ENCODE peak calls at places on chromosomes 13 and 19, in nine cellular contexts. H, F, D, W, T, U, Z, A and P are unnamed samples.

GRCh38 chr19:33554821-33555220 is 33.2 kb upstream of the PEPD start:
- DNase-seq in H (no peak), F (no peak), D (no peak), W (no peak), T (no peak), U (no peak), Z (no peak), A (no peak), P (no peak)

GRCh38 chr13:31540316-31540715 is 199.0 kb upstream of the RXFP2 start:
- DNase-seq in H (peak; percentile 22), F (no peak), D (peak; percentile 7), W (no peak), T (no peak), U (no peak), Z (no peak), A (no peak), P (no peak)

GRCh38 chr13:112957295-112957677 is 11.7 kb upstream of the MCF2L start:
- DNase-seq in H (no peak), F (no peak), D (no peak), W (no peak), T (no peak), U (no peak), Z (no peak), A (no peak), P (no peak)

GRCh38 chr13:40570930-40571329 is 95.5 kb downstream of the FOXO1 start:
- DNase-seq in H (no peak), F (no peak), D (no peak), W (no peak), T (no peak), U (no peak), Z (no peak), A (no peak), P (no peak)

GRCh38 chr13:107765724-107766436 is 449.5 kb downstream of the LIG4 start:
- DNase-seq in H (peak; percentile 61), F (no peak), D (peak; percentile 47), W (no peak), T (peak; percentile 54), U (no peak), Z (no peak), A (no peak), P (no peak)

GRCh38 chr13:37681295-37682032 is 82.9 kb upstream of the POSTN start:
- DNase-seq in H (peak; percentile 66), F (no peak), D (peak; percentile 46), W (no peak), T (no peak), U (no peak), Z (no peak), A (no peak), P (no peak)

GRCh38 chr19:22623841-22624221 is 10.3 kb upstream of the ZNF492 start:
- DNase-seq in H (no peak), F (no peak), D (no peak), W (no peak), T (no peak), U (no peak), Z (no peak), A (no peak), P (no peak)

GRCh38 chr19:14434157-14434501 is 1.0 kb downstream of the PKN1 start:
- DNase-seq in H (peak; percentile 43), F (peak; percentile 38), D (peak; percentile 29), W (no peak), T (peak; percentile 70), U (no peak), Z (no peak), A (no peak), P (no peak)

GRCh38 chr13:51229141-51229540 is 6.9 kb downstream of the FAM124A start:
- DNase-seq in H (no peak), F (no peak), D (no peak), W (no peak), T (no peak), U (no peak), Z (no peak), A (no peak), P (no peak)

GRCh38 chr13:51229731-51230130 is 7.5 kb downstream of the FAM124A start:
- DNase-seq in H (no peak), F (no peak), D (no peak), W (peak; percentile 57), T (no peak), U (no peak), Z (no peak), A (no peak), P (no peak)

GRCh38 chr13:51233117-51233826 is 11.1 kb downstream of the FAM124A start:
- DNase-seq in H (no peak), F (no peak), D (no peak), W (no peak), T (no peak), U (no peak), Z (no peak), A (no peak), P (no peak)

GRCh38 chr13:51230473-51231105 is 8.4 kb downstream of the FAM124A start:
- DNase-seq in H (peak; percentile 58), F (no peak), D (no peak), W (no peak), T (no peak), U (peak; percentile 41), Z (no peak), A (no peak), P (peak; percentile 46)

DNA sequence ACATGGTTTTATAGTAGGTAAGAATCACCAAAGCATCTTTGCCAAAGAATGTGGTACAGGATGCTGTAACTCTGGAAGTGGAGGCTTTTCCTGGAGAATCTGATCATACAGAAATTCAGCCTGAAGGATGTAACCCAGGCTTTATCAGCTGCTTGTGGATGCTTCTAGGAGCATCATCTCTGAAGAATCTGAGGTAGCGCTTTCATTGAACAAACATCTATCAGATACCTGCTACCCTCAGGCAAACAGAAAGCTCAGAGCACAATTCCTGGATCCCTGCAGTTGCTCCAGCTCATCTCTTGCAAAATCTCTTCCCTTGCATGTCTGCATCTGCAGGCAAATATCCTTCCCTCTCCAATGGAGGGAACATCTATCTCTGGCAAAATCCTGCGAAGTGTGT is 9.3 kb downstream of the FAM124A start:
- DNase-seq in H (no peak), F (no peak), D (no peak), W (no peak), T (no peak), U (no peak), Z (no peak), A (no peak), P (no peak)
- TF ChIP-seq EZH2phosphoT487 in H (no peak), F (no peak), D (no peak), W (no peak), T (no peak), U (no peak), Z (no peak), A (no peak), P (no peak)

GRCh38 chr19:3644351-3645066 is 17.9 kb upstream of the CACTIN start:
- DNase-seq in H (peak; percentile 36), F (no peak), D (no peak), W (no peak), T (no peak), U (no peak), Z (no peak), A (no peak), P (no peak)

GRCh38 chr19:3642296-3642695 is 15.7 kb upstream of the CACTIN start:
- DNase-seq in H (no peak), F (no peak), D (no peak), W (no peak), T (no peak), U (no peak), Z (no peak), A (no peak), P (no peak)

GRCh38 chr19:3643592-3644313 is 17.2 kb upstream of the CACTIN start:
- DNase-seq in H (no peak), F (no peak), D (no peak), W (no peak), T (no peak), U (no peak), Z (no peak), A (no peak), P (no peak)

GRCh38 chr19:3641515-3642269 is 15.1 kb upstream of the CACTIN start:
- DNase-seq in H (no peak), F (no peak), D (no peak), W (no peak), T (no peak), U (no peak), Z (no peak), A (no peak), P (no peak)

GRCh38 chr19:3642987-3643386 is 16.4 kb upstream of the CACTIN start:
- DNase-seq in H (peak; percentile 32), F (peak; percentile 39), D (no peak), W (peak; percentile 38), T (peak; percentile 78), U (no peak), Z (peak; percentile 67), A (no peak), P (peak; percentile 58)
- TF ChIP-seq EZH2phosphoT487 in H (no peak), F (no peak), D (no peak), W (no peak), T (no peak), U (no peak), Z (no peak), A (no peak), P (no peak)

DNA sequence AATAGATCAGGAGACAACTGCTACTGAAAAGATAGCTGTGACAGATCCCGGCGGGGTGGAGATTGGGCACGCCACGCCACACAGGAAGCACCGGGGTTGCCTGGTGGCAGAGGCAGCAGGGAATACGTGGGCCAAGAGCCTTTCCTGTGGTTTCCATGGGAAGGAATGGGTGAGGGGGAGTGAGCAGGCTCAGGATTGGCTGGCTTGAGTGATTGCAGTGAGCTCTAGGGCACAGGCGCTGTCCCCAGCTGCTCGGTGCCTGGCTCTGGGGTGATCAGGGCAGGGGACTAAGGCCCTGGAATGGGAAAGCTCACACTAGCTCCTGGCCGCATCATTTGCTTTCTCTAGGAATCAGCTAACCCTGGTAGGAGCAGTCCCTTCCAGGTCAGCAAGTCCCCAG is 166.1 kb downstream of the USP12 start:
- DNase-seq in H (no peak), F (no peak), D (no peak), W (peak; percentile 23), T (no peak), U (no peak), Z (no peak), A (no peak), P (peak; percentile 22)
- TF ChIP-seq EZH2phosphoT487 in H (no peak), F (no peak), D (no peak), W (no peak), T (no peak), U (no peak), Z (no peak), A (no peak), P (no peak)

DNA sequence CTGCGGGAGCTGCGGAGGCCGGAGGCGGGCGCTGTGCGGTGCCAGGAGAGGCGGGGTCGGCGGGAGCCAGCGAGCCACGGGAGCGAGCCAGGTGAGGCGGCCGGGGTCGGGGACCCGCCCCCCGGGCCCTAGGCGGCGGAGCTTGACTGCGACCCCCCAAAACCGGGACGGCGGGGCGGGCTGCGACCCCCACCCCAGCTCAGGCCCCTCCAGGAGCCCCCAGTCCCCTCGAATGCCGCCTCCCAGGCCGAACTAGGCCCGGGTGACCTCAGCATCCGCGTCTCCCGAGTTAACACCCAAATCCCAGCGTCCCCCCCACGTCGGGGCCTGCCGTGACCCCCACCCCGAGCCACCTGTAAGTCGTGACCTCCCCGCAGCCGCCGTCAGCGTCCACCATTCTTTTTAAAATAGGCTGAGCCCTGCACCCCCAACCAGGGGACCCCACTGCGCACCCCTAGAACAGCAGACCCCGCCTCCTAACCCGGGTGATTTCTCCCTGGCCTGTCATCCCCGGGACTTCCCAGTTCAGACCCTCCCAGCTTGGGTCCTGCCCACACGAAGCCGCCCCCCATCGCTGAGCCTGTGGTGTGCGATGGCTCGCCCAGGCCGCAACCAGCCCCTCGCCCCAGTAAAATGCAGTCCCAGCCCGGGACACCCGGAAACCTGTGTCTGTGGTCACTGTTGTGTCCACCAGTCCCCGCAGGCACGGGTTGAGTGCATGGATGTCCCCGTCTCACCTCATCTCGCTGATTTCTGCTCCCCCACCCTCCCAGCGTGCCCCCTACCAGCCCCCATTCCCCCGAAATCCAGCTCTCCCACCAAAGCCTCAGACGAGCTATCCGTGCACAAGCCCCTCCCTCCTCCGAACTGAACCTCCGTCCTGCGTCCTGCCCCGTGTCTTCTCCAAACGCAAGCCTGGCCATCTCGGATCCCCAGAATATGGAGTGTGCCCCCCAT is 551 bp downstream of the FZR1 start:
- DNase-seq in H (peak; percentile 67), F (peak; percentile 26), D (peak; percentile 7), W (peak; percentile 47), T (peak; percentile 66), U (peak; percentile 50), Z (no peak), A (peak; percentile 17), P (peak; percentile 52)
- TF ChIP-seq EZH2phosphoT487 in H (no peak), F (no peak), D (no peak), W (no peak), T (no peak), U (no peak), Z (no peak), A (no peak), P (no peak)